ENCODE peak calls at places on chromosomes 4 and X, in six cellular contexts. Y is suprapubic skin, P is A549, E is Peyer's patch, H is right lobe of liver, M is IMR-90. S is an unnamed sample. For H3K4me1, the result is how much of the 10 kb centered on the place peaks cover.

GRCh38 chrX:119266364-119266995 is 30.4 kb downstream of the PGRMC1 start:
- DNase-seq in Y (no peak), P (peak), E (no peak), H (no peak), M (peak), S (peak)

GRCh38 chr4:153643406-153644016 is 40.6 kb upstream of the TLR2 start:
- DNase-seq in Y (no peak), P (peak), E (no peak), H (no peak), M (peak), S (no peak)

GRCh38 chrX:56281789-56282188 is 49.6 kb downstream of the KLF8 start:
- DNase-seq in Y (no peak), P (peak), E (no peak), H (no peak), M (peak), S (no peak)

GRCh38 chrX:18351774-18352173 is 2.7 kb downstream of the SCML2 start:
- DNase-seq in Y (no peak), P (no peak), E (no peak), H (no peak), M (no peak), S (no peak)

GRCh38 chr4:3879681-3880594 is 113.8 kb downstream of the ADRA2C start:
- DNase-seq in Y (peak), P (no peak), E (peak), H (no peak), M (no peak), S (peak)

GRCh38 chr4:131547506-131547981 is 1601.5 kb upstream of the PCDH10 start:
- DNase-seq in Y (no peak), P (no peak), E (no peak), H (no peak), M (no peak), S (no peak)

GRCh38 chr4:122010610-122011009 is 58.8 kb upstream of the TRPC3 start:
- DNase-seq in Y (no peak), P (no peak), E (no peak), H (no peak), M (peak), S (no peak)

GRCh38 chr4:38902221-38902620 is 34.6 kb downstream of the FAM114A1 start:
- DNase-seq in Y (no peak), P (no peak), E (no peak), H (no peak), M (no peak), S (no peak)

GRCh38 chr4:83110970-83111369 is 3.6 kb downstream of the PLAC8 start:
- DNase-seq in Y (no peak), P (no peak), E (no peak), H (no peak), M (no peak), S (no peak)

GRCh38 chr4:182724414-182724813 is 192.8 kb downstream of the DCTD start:
- DNase-seq in Y (no peak), P (no peak), E (no peak), H (no peak), M (peak), S (no peak)

GRCh38 chr4:7817877-7818675 is 121.6 kb downstream of the AFAP1 start:
- DNase-seq in Y (no peak), P (no peak), E (no peak), H (no peak), M (peak), S (peak)

GRCh38 chr4:182143822-182144620 is 99.2 kb upstream of the TENM3 start:
- DNase-seq in Y (no peak), P (peak), E (no peak), H (peak), M (peak), S (peak)

GRCh38 chr4:41145571-41146078 is 68.7 kb downstream of the APBB2 start:
- DNase-seq in Y (no peak), P (no peak), E (no peak), H (no peak), M (peak), S (no peak)

GRCh38 chr4:64158648-64159326 is 250.5 kb downstream of the TECRL start:
- DNase-seq in Y (no peak), P (peak), E (peak), H (no peak), M (peak), S (peak)

GRCh38 chrX:107565916-107566602 is 62.3 kb upstream of the PRPS1 start:
- DNase-seq in Y (no peak), P (peak), E (no peak), H (no peak), M (peak), S (peak)

GRCh38 chrX:38614485-38614884 is 53.1 kb downstream of the TSPAN7 start:
- DNase-seq in Y (no peak), P (no peak), E (no peak), H (no peak), M (no peak), S (no peak)

GRCh38 chrX:153499876-153500275 is 5.1 kb downstream of the BGN start:
- DNase-seq in Y (no peak), P (no peak), E (no peak), H (no peak), M (no peak), S (no peak)

GRCh38 chr4:182917182-182918043 is at the start of gene DCTD:
- DNase-seq in Y (peak), P (peak), E (peak), H (peak), M (peak), S (peak)

GRCh38 chrX:36986231-36986630 is 21.9 kb upstream of the FAM47C start:
- DNase-seq in Y (no peak), P (no peak), E (no peak), H (no peak), M (no peak), S (no peak)

GRCh38 chrX:148499638-148500427 is 584 bp upstream of the AFF2 start:
- DNase-seq in Y (peak), P (no peak), E (no peak), H (no peak), M (no peak), S (no peak)

GRCh38 chr4:45284400-45285085 is 558.2 kb upstream of the GNPDA2 start:
- DNase-seq in Y (no peak), P (no peak), E (no peak), H (no peak), M (no peak), S (no peak)

GRCh38 chr4:15451866-15452765 is 17.6 kb upstream of the CC2D2A start:
- DNase-seq in Y (peak), P (peak), E (no peak), H (no peak), M (peak), S (peak)

GRCh38 chrX:130413415-130413814 is 11.6 kb downstream of the RBMX2 start:
- DNase-seq in Y (no peak), P (no peak), E (no peak), H (no peak), M (no peak), S (no peak)

GRCh38 chrX:8067754-8068469 is 103.2 kb downstream of the VCX2 start:
- DNase-seq in Y (no peak), P (peak), E (no peak), H (no peak), M (peak), S (no peak)

GRCh38 chr4:152348670-152349069 is 187.2 kb downstream of the FBXW7 start:
- DNase-seq in Y (no peak), P (no peak), E (no peak), H (no peak), M (no peak), S (no peak)

GRCh38 chr4:112082954-112083586 is 62.2 kb upstream of the FAM241A start:
- DNase-seq in Y (no peak), P (peak), E (no peak), H (no peak), M (peak), S (peak)

GRCh38 chrX:37472836-37473235 is 98.6 kb upstream of the LANCL3 start:
- DNase-seq in Y (no peak), P (no peak), E (no peak), H (no peak), M (no peak), S (no peak)

GRCh38 chrX:19787305-19787704 is 100.1 kb downstream of the SH3KBP1 start:
- DNase-seq in Y (no peak), P (no peak), E (no peak), H (no peak), M (no peak), S (no peak)

GRCh38 chr4:17490575-17491059 is 21.3 kb downstream of the QDPR start:
- DNase-seq in Y (no peak), P (no peak), E (no peak), H (peak), M (no peak), S (no peak)

GRCh38 chrX:21438792-21439191 is 64.6 kb downstream of the CNKSR2 start:
- DNase-seq in Y (no peak), P (no peak), E (no peak), H (no peak), M (no peak), S (no peak)

DNA sequence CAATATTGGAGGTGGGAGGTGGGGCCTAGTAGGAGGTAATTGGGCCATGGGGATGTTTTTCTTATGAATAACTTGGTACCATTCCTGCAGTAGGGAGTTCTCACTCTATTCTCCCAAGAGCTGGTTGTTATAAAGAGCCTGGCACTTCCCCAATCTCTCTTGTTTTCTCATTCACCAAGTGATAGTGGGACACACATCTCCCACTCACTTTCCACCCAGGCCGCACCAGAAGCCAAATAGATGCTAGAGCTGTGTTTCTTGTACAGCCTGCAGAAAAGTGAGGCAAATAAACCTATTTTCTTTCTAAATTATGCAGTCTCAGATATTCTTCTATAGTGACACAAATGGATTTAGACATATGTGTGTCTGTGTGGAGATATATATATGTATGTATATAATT is 117.6 kb downstream of the ANKRD50 start:
- DNase-seq in Y (no peak), P (no peak), E (no peak), H (no peak), M (no peak), S (no peak)
- TF ChIP-seq POLR2A in Y (no peak), P (no peak), E (no peak), H (no peak), M (no peak), S (no peak)

GRCh38 chr4:105625214-105625613 is 72.8 kb downstream of the ARHGEF38 start:
- DNase-seq in Y (no peak), P (no peak), E (no peak), H (no peak), M (no peak), S (no peak)
- H3K4me3 ChIP-seq in Y (no peak), P (no peak), E (no peak), H (no peak), M (no peak), S (no peak)

GRCh38 chrX:13940646-13941045 is 89.0 kb downstream of the GEMIN8 start:
- DNase-seq in Y (no peak), P (no peak), E (no peak), H (no peak), M (no peak), S (no peak)
- H3K4me1 ChIP-seq in Y (under half), P (under half), E (under half), H (under half), M (under half), S (under half)

GRCh38 chrX:65697915-65698796 is 30.7 kb downstream of the MSN start:
- DNase-seq in Y (no peak), P (no peak), E (peak), H (peak), M (no peak), S (peak)
- TF ChIP-seq POLR2A in Y (no peak), P (no peak), E (no peak), H (no peak), M (no peak), S (no peak)

DNA sequence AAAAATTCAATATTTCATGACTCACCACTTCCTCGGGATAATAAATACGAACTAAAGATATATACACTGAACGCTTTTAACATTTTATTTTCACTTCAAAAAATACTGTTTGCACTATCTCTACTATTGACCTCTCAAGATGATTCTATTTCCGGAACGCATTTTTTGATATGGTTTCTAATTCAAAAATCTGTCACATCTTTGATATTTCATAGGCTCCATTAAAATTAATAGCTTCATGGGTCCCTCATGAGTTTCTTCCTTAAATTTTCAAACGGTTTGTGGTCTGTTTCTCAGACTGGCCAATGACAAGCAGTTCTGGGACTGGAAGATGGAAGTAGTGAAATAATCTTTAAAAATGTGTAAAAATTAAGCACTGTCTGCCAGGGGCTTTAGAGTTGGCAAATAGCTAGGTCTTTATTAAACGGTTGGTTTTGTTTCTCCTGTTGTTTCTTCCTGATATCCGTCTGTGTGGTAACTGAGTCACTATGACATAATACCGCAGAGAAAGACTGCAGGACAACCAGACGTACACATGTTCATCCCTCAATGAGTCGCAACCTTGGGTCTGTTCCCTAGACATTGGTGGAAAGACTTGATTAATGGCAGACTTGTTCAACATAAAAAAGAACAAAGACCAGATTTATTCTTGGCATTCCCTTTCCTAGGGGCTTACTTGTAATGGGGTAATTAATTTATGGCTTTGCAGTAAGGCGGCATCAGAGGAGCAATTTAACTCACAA is 133.8 kb downstream of the PALLD start:
- DNase-seq in Y (no peak), P (peak), E (no peak), H (no peak), M (peak), S (no peak)
- H3K4me3 ChIP-seq in Y (peak), P (peak), E (no peak), H (no peak), M (peak), S (peak)

GRCh38 chr4:147814334-147814733 is 82.4 kb downstream of the ARHGAP10 start:
- DNase-seq in Y (no peak), P (no peak), E (no peak), H (no peak), M (no peak), S (no peak)
- H3K4me1 ChIP-seq in Y (half or more), P (under half), E (under half), H (under half), M (under half), S (under half)